ENCODE peak calls at places on chromosome 20, in six cellular contexts. E is central memory CD4-positive, alpha-beta T cell; M is head of caudate nucleus; G is H54; P is activated CD4-positive, alpha-beta T cell treated with anti-CD3 and anti-CD28 coated beads, Interleukin-2, amount 50 U/mL, for 48 hours; C is A172. D is an unnamed sample.

GRCh38 chr20:48547682-48548081 is 280.1 kb downstream of the PREX1 start:
- DNase-seq in E (no peak), M (no peak), G (no peak), P (no peak), C (no peak), D (no peak)

GRCh38 chr20:20014659-20015058 is 2.5 kb upstream of the NAA20 start:
- DNase-seq in E (no peak), M (no peak), G (no peak), P (peak), C (no peak), D (no peak)

GRCh38 chr20:18176318-18176785 is 38.7 kb downstream of the KAT14 start:
- DNase-seq in E (no peak), M (no peak), G (no peak), P (no peak), C (no peak), D (peak)

GRCh38 chr20:9736373-9736772 is 102.5 kb downstream of the PAK5 start:
- DNase-seq in E (no peak), M (no peak), G (no peak), P (no peak), C (no peak), D (no peak)

GRCh38 chr20:48294196-48294595 is 508.9 kb upstream of the SULF2 start:
- DNase-seq in E (no peak), M (no peak), G (no peak), P (no peak), C (peak), D (no peak)

GRCh38 chr20:41142914-41143313 is 5.6 kb downstream of the PLCG1 start:
- DNase-seq in E (peak), M (no peak), G (no peak), P (no peak), C (no peak), D (no peak)

GRCh38 chr20:58017237-58017969 is 211.1 kb downstream of the ANKRD60 start:
- DNase-seq in E (no peak), M (peak), G (peak), P (no peak), C (peak), D (peak)

GRCh38 chr20:43379239-43379917 is 78.3 kb upstream of the SRSF6 start:
- DNase-seq in E (no peak), M (no peak), G (peak), P (no peak), C (peak), D (peak)

GRCh38 chr20:42082611-42083010 is 464.4 kb upstream of the CHD6 start:
- DNase-seq in E (no peak), M (no peak), G (no peak), P (no peak), C (no peak), D (peak)

GRCh38 chr20:62537649-62538292 is 62.0 kb upstream of the GATA5 start:
- DNase-seq in E (no peak), M (no peak), G (no peak), P (no peak), C (no peak), D (no peak)